ENCODE peak calls at places on chromosomes 3 and 15, in four cellular contexts. C is OCI-M1, P is M059J, U is GM19239. S is an unnamed sample.

GRCh38 chr3:9435320-9435719 is 37.9 kb downstream of the SETD5 start:
- DNase-seq in U (no peak), C (no peak), P (no peak), S (no peak)

GRCh38 chr3:52912885-52913731 is 15.8 kb upstream of the STIMATE start:
- DNase-seq in C (peak), U (no peak), P (no peak), S (no peak)

GRCh38 chr15:38058596-38059075 is 124.2 kb downstream of the TMCO5A start:
- DNase-seq in C (no peak), P (no peak), U (no peak), S (no peak)

GRCh38 chr3:45907769-45908705 is 21.7 kb downstream of the CCR9 start:
- DNase-seq in P (no peak), C (no peak), U (no peak), S (peak)

GRCh38 chr3:149784064-149784704 is 8.2 kb downstream of the ANKUB1 start:
- DNase-seq in C (no peak), P (peak), U (no peak), S (peak)

GRCh38 chr3:113557374-113557773 is 25.0 kb downstream of the SIDT1 start:
- DNase-seq in P (peak), U (no peak), C (no peak), S (peak)

GRCh38 chr15:34609658-34610057 is 26.2 kb upstream of the GOLGA8B start:
- DNase-seq in P (no peak), U (no peak), C (peak), S (no peak)

GRCh38 chr15:90249123-90249863 is at the start of gene TTLL13:
- DNase-seq in P (peak), U (no peak), C (peak), S (peak)

GRCh38 chr3:102449930-102450329 is 15.1 kb downstream of the ZPLD1 start:
- DNase-seq in C (no peak), U (no peak), P (no peak), S (no peak)

GRCh38 chr3:159911664-159912037 is 77.0 kb upstream of the IL12A start:
- DNase-seq in U (no peak), C (peak), P (no peak), S (no peak)

GRCh38 chr3:129626744-129627349 is 20.4 kb upstream of the PLXND1 start:
- DNase-seq in P (peak), U (peak), C (peak), S (peak)

GRCh38 chr15:91940466-91941381 is 87.2 kb downstream of the SLCO3A1 start:
- DNase-seq in C (no peak), P (peak), U (no peak), S (no peak)

GRCh38 chr15:87597346-87598052 is 659.0 kb downstream of the NTRK3 start:
- DNase-seq in P (peak), C (peak), U (no peak), S (no peak)

GRCh38 chr3:6578526-6578925 is 282.4 kb upstream of the GRM7 start:
- DNase-seq in C (peak), P (no peak), U (no peak), S (no peak)

GRCh38 chr3:43894176-43895049 is 203.7 kb downstream of the ABHD5 start:
- DNase-seq in P (peak), U (peak), C (no peak), S (peak)

GRCh38 chr15:87764461-87765236 is 491.9 kb downstream of the NTRK3 start:
- DNase-seq in P (peak), C (no peak), U (no peak), S (peak)

GRCh38 chr3:134754768-134755559 is 40.1 kb upstream of the EPHB1 start:
- DNase-seq in U (peak), C (peak), P (peak), S (peak)

GRCh38 chr15:66899555-66900350 is 165.6 kb upstream of the SMAD3 start:
- DNase-seq in U (no peak), P (peak), C (no peak), S (peak)

GRCh38 chr3:9301091-9301490 is 51.6 kb upstream of the SRGAP3 start:
- DNase-seq in P (peak), U (no peak), C (peak), S (peak)

GRCh38 chr15:101478701-101479341 is 10.7 kb downstream of the PCSK6 start:
- DNase-seq in U (no peak), C (no peak), P (peak), S (no peak)

GRCh38 chr3:32706348-32707025 is 21.5 kb downstream of the CNOT10 start:
- DNase-seq in U (no peak), C (peak), P (peak), S (no peak)

GRCh38 chr15:83444936-83445335 is 2.2 kb upstream of the SH3GL3 start:
- DNase-seq in P (no peak), U (no peak), C (no peak), S (no peak)

GRCh38 chr15:101242160-101242998 is 9.5 kb downstream of the CHSY1 start:
- DNase-seq in C (peak), U (peak), P (peak), S (peak)

GRCh38 chr3:78163379-78163778 is 1123.5 kb downstream of the ROBO2 start:
- DNase-seq in P (no peak), C (no peak), U (no peak), S (peak)

GRCh38 chr3:98596902-98597500 is 3.6 kb upstream of the CPOX start:
- DNase-seq in U (no peak), P (peak), C (peak), S (peak)

S was measured in ELR.